ENCODE peak calls at places on chromosomes 16 and 17, in six cellular contexts. One of them, this sample, is unnamed.

GRCh38 chr17:66422181-66422580 is 119.8 kb downstream of the PRKCA start:
- DNase-seq in GF-D8: no peak
- DNase-seq in HTR-8/SVneo: no peak
- DNase-seq in C1 segment of cervical spinal cord: no peak
- DNase-seq in hepatic stellate cell: no peak
- DNase-seq in amygdala: no peak
- DNase-seq in this sample: no peak

GRCh38 chr16:17275076-17275732 is 195.6 kb downstream of the XYLT1 start:
- DNase-seq in C1 segment of cervical spinal cord: no peak
- DNase-seq in amygdala: no peak
- DNase-seq in hepatic stellate cell: no peak
- DNase-seq in GF-D8: no peak
- DNase-seq in HTR-8/SVneo: no peak
- DNase-seq in this sample: no peak

GRCh38 chr17:17846645-17847044 is 9.9 kb upstream of the SREBF1 start:
- DNase-seq in amygdala: no peak
- DNase-seq in GF-D8: no peak
- DNase-seq in C1 segment of cervical spinal cord: no peak
- DNase-seq in HTR-8/SVneo: no peak
- DNase-seq in hepatic stellate cell: no peak
- DNase-seq in this sample: no peak

GRCh38 chr17:82244413-82245140 is 15.7 kb downstream of the SLC16A3 start:
- DNase-seq in amygdala: peak
- DNase-seq in hepatic stellate cell: peak
- DNase-seq in HTR-8/SVneo: no peak
- DNase-seq in C1 segment of cervical spinal cord: no peak
- DNase-seq in GF-D8: no peak
- DNase-seq in this sample: no peak

GRCh38 chr17:81976332-81977210 is 858 bp upstream of the ASPSCR1 start:
- DNase-seq in C1 segment of cervical spinal cord: no peak
- DNase-seq in hepatic stellate cell: no peak
- DNase-seq in HTR-8/SVneo: no peak
- DNase-seq in GF-D8: peak
- DNase-seq in amygdala: no peak
- DNase-seq in this sample: no peak

GRCh38 chr17:65533056-65533745 is 28.2 kb downstream of the AXIN2 start:
- DNase-seq in HTR-8/SVneo: no peak
- DNase-seq in C1 segment of cervical spinal cord: no peak
- DNase-seq in hepatic stellate cell: no peak
- DNase-seq in GF-D8: no peak
- DNase-seq in amygdala: no peak
- DNase-seq in this sample: no peak

GRCh38 chr17:34313164-34313563 is 6.1 kb upstream of the CCL8 start:
- DNase-seq in hepatic stellate cell: no peak
- DNase-seq in amygdala: no peak
- DNase-seq in HTR-8/SVneo: no peak
- DNase-seq in C1 segment of cervical spinal cord: no peak
- DNase-seq in GF-D8: no peak
- DNase-seq in this sample: no peak

GRCh38 chr17:63402808-63403207 is 43.3 kb downstream of the CYB561 start:
- DNase-seq in hepatic stellate cell: no peak
- DNase-seq in GF-D8: no peak
- DNase-seq in HTR-8/SVneo: no peak
- DNase-seq in amygdala: no peak
- DNase-seq in C1 segment of cervical spinal cord: no peak
- DNase-seq in this sample: no peak

GRCh38 chr16:28531777-28532744 is 6.7 kb downstream of the NUPR1 start:
- DNase-seq in HTR-8/SVneo: no peak
- DNase-seq in GF-D8: no peak
- DNase-seq in hepatic stellate cell: no peak
- DNase-seq in C1 segment of cervical spinal cord: no peak
- DNase-seq in amygdala: no peak
- DNase-seq in this sample: no peak

GRCh38 chr17:8935194-8935593 is 30.3 kb downstream of the PIK3R5 start:
- DNase-seq in HTR-8/SVneo: no peak
- DNase-seq in amygdala: no peak
- DNase-seq in hepatic stellate cell: no peak
- DNase-seq in GF-D8: peak
- DNase-seq in C1 segment of cervical spinal cord: no peak
- DNase-seq in this sample: no peak

GRCh38 chr17:45345554-45346254 is 28.9 kb upstream of the MAP3K14 start:
- DNase-seq in C1 segment of cervical spinal cord: no peak
- DNase-seq in hepatic stellate cell: no peak
- DNase-seq in HTR-8/SVneo: peak
- DNase-seq in amygdala: no peak
- DNase-seq in GF-D8: peak
- DNase-seq in this sample: no peak

GRCh38 chr16:87507351-87508069 is 14.7 kb upstream of the ZCCHC14 start:
- DNase-seq in GF-D8: peak
- DNase-seq in HTR-8/SVneo: no peak
- DNase-seq in hepatic stellate cell: no peak
- DNase-seq in amygdala: no peak
- DNase-seq in C1 segment of cervical spinal cord: no peak
- DNase-seq in this sample: no peak

GRCh38 chr17:7561589-7562207 is at the start of gene SENP3:
- DNase-seq in GF-D8: peak
- DNase-seq in HTR-8/SVneo: peak
- DNase-seq in amygdala: peak
- DNase-seq in C1 segment of cervical spinal cord: peak
- DNase-seq in hepatic stellate cell: peak
- DNase-seq in this sample: peak

GRCh38 chr17:27496501-27496943 is 40.3 kb downstream of the KSR1 start:
- DNase-seq in hepatic stellate cell: no peak
- DNase-seq in C1 segment of cervical spinal cord: no peak
- DNase-seq in amygdala: no peak
- DNase-seq in HTR-8/SVneo: no peak
- DNase-seq in GF-D8: no peak
- DNase-seq in this sample: no peak

GRCh38 chr16:75219838-75220237 is 1.1 kb downstream of the CTRB1 start:
- DNase-seq in HTR-8/SVneo: no peak
- DNase-seq in C1 segment of cervical spinal cord: no peak
- DNase-seq in hepatic stellate cell: no peak
- DNase-seq in GF-D8: no peak
- DNase-seq in amygdala: no peak
- DNase-seq in this sample: no peak

GRCh38 chr17:13544755-13545154 is 57.0 kb downstream of the HS3ST3A1 start:
- DNase-seq in HTR-8/SVneo: no peak
- DNase-seq in GF-D8: no peak
- DNase-seq in hepatic stellate cell: no peak
- DNase-seq in amygdala: no peak
- DNase-seq in C1 segment of cervical spinal cord: no peak
- DNase-seq in this sample: no peak

GRCh38 chr17:48240562-48241130 is 133.1 kb downstream of the SNX11 start:
- DNase-seq in hepatic stellate cell: no peak
- DNase-seq in GF-D8: no peak
- DNase-seq in HTR-8/SVneo: peak
- DNase-seq in amygdala: no peak
- DNase-seq in C1 segment of cervical spinal cord: no peak
- DNase-seq in this sample: no peak

GRCh38 chr16:31474173-31474714 is 2.3 kb downstream of the TGFB1I1 start:
- DNase-seq in HTR-8/SVneo: no peak
- DNase-seq in C1 segment of cervical spinal cord: no peak
- DNase-seq in GF-D8: no peak
- DNase-seq in hepatic stellate cell: no peak
- DNase-seq in amygdala: no peak
- DNase-seq in this sample: no peak

GRCh38 chr16:68065716-68066305 is 19.4 kb upstream of the NFATC3 start:
- DNase-seq in hepatic stellate cell: peak
- DNase-seq in HTR-8/SVneo: no peak
- DNase-seq in amygdala: no peak
- DNase-seq in C1 segment of cervical spinal cord: no peak
- DNase-seq in GF-D8: no peak
- DNase-seq in this sample: no peak

GRCh38 chr17:76075364-76076099 is 951 bp downstream of the GALR2 start:
- DNase-seq in hepatic stellate cell: no peak
- DNase-seq in HTR-8/SVneo: no peak
- DNase-seq in GF-D8: no peak
- DNase-seq in amygdala: no peak
- DNase-seq in C1 segment of cervical spinal cord: no peak
- DNase-seq in this sample: no peak

GRCh38 chr17:64707077-64707591 is 45.0 kb upstream of the SMURF2 start:
- DNase-seq in HTR-8/SVneo: peak
- DNase-seq in amygdala: peak
- DNase-seq in hepatic stellate cell: peak
- DNase-seq in GF-D8: peak
- DNase-seq in C1 segment of cervical spinal cord: no peak
- DNase-seq in this sample: peak

GRCh38 chr17:48747445-48748363 is 19.2 kb upstream of the HOXB13 start:
- DNase-seq in C1 segment of cervical spinal cord: no peak
- DNase-seq in hepatic stellate cell: no peak
- DNase-seq in HTR-8/SVneo: no peak
- DNase-seq in GF-D8: no peak
- DNase-seq in amygdala: no peak
- DNase-seq in this sample: no peak

GRCh38 chr17:73633736-73634135 is 10.5 kb downstream of the SDK2 start:
- DNase-seq in HTR-8/SVneo: no peak
- DNase-seq in GF-D8: no peak
- DNase-seq in hepatic stellate cell: no peak
- DNase-seq in amygdala: no peak
- DNase-seq in C1 segment of cervical spinal cord: no peak
- DNase-seq in this sample: no peak

GRCh38 chr17:68020451-68020779 is 15.1 kb upstream of the KPNA2 start:
- DNase-seq in HTR-8/SVneo: no peak
- DNase-seq in C1 segment of cervical spinal cord: no peak
- DNase-seq in amygdala: no peak
- DNase-seq in hepatic stellate cell: peak
- DNase-seq in GF-D8: no peak
- DNase-seq in this sample: peak

GRCh38 chr17:61209524-61209923 is 190.1 kb upstream of the TBX2 start:
- DNase-seq in GF-D8: no peak
- DNase-seq in C1 segment of cervical spinal cord: no peak
- DNase-seq in amygdala: peak
- DNase-seq in hepatic stellate cell: no peak
- DNase-seq in HTR-8/SVneo: no peak
- DNase-seq in this sample: no peak

GRCh38 chr17:50635720-50636144 is 1.1 kb downstream of the ABCC3 start:
- DNase-seq in HTR-8/SVneo: no peak
- DNase-seq in C1 segment of cervical spinal cord: no peak
- DNase-seq in GF-D8: no peak
- DNase-seq in amygdala: no peak
- DNase-seq in hepatic stellate cell: no peak
- DNase-seq in this sample: no peak

GRCh38 chr17:6303664-6304063 is 131.3 kb downstream of the AIPL1 start:
- DNase-seq in C1 segment of cervical spinal cord: no peak
- DNase-seq in GF-D8: no peak
- DNase-seq in HTR-8/SVneo: peak
- DNase-seq in hepatic stellate cell: no peak
- DNase-seq in amygdala: no peak
- DNase-seq in this sample: no peak

GRCh38 chr17:47276868-47277267 is 23.2 kb downstream of the ITGB3 start:
- DNase-seq in GF-D8: no peak
- DNase-seq in amygdala: no peak
- DNase-seq in hepatic stellate cell: peak
- DNase-seq in HTR-8/SVneo: no peak
- DNase-seq in C1 segment of cervical spinal cord: no peak
- DNase-seq in this sample: no peak

GRCh38 chr17:55830699-55831098 is 79.8 kb downstream of the PCTP start:
- DNase-seq in HTR-8/SVneo: no peak
- DNase-seq in hepatic stellate cell: no peak
- DNase-seq in C1 segment of cervical spinal cord: no peak
- DNase-seq in amygdala: no peak
- DNase-seq in GF-D8: no peak
- DNase-seq in this sample: no peak

GRCh38 chr17:57395721-57396321 is 139.5 kb downstream of the MSI2 start:
- DNase-seq in amygdala: no peak
- DNase-seq in GF-D8: no peak
- DNase-seq in HTR-8/SVneo: no peak
- DNase-seq in C1 segment of cervical spinal cord: no peak
- DNase-seq in hepatic stellate cell: no peak
- DNase-seq in this sample: no peak

GRCh38 chr16:66842765-66843164 is 1.4 kb upstream of the CA7 start:
- DNase-seq in hepatic stellate cell: no peak
- DNase-seq in HTR-8/SVneo: no peak
- DNase-seq in C1 segment of cervical spinal cord: no peak
- DNase-seq in GF-D8: no peak
- DNase-seq in amygdala: no peak
- DNase-seq in this sample: no peak

GRCh38 chr16:12158428-12158827 is 181.9 kb downstream of the SNX29 start:
- DNase-seq in amygdala: no peak
- DNase-seq in hepatic stellate cell: peak
- DNase-seq in GF-D8: no peak
- DNase-seq in HTR-8/SVneo: no peak
- DNase-seq in C1 segment of cervical spinal cord: no peak
- DNase-seq in this sample: no peak

GRCh38 chr16:82226327-82226726 is 56.3 kb upstream of the MPHOSPH6 start:
- DNase-seq in GF-D8: no peak
- DNase-seq in hepatic stellate cell: no peak
- DNase-seq in amygdala: no peak
- DNase-seq in C1 segment of cervical spinal cord: no peak
- DNase-seq in HTR-8/SVneo: no peak
- DNase-seq in this sample: no peak

GRCh38 chr16:56199164-56199563 is 7.9 kb downstream of the GNAO1 start:
- DNase-seq in GF-D8: no peak
- DNase-seq in hepatic stellate cell: no peak
- DNase-seq in C1 segment of cervical spinal cord: no peak
- DNase-seq in HTR-8/SVneo: no peak
- DNase-seq in amygdala: no peak
- DNase-seq in this sample: no peak

This sample was measured in frontal cortex.